ENCODE peak calls at places on chromosomes 4 and X, in seven cellular contexts. One of them, this sample, is unnamed.
A peak's percentile ranks its signal among the peaks of the same experiment; 100 is the strongest.

GRCh38 chrX:134734343-134735001 is 76.2 kb upstream of the PLAC1 start:
- DNase-seq in K562: no peak
- DNase-seq in HCT116: no peak
- DNase-seq in SK-N-SH: peak; percentile 29
- DNase-seq in H1: no peak
- DNase-seq in GM12878: no peak
- DNase-seq in HepG2: no peak
- DNase-seq in this sample: no peak

GRCh38 chrX:25941559-25942250 is 196.4 kb upstream of the MAGEB18 start:
- DNase-seq in K562: no peak
- DNase-seq in HCT116: no peak
- DNase-seq in SK-N-SH: no peak
- DNase-seq in H1: no peak
- DNase-seq in GM12878: no peak
- DNase-seq in HepG2: no peak
- DNase-seq in this sample: no peak

GRCh38 chrX:24355095-24355494 is 5.3 kb upstream of the SUPT20HL1 start:
- DNase-seq in K562: no peak
- DNase-seq in HCT116: no peak
- DNase-seq in SK-N-SH: no peak
- DNase-seq in H1: no peak
- DNase-seq in GM12878: no peak
- DNase-seq in HepG2: no peak
- DNase-seq in this sample: no peak

GRCh38 chr4:73599182-73599581 is 21.1 kb downstream of the RASSF6 start:
- DNase-seq in K562: peak; percentile 30
- DNase-seq in HCT116: peak; percentile 38
- DNase-seq in SK-N-SH: no peak
- DNase-seq in H1: peak; percentile 52
- DNase-seq in GM12878: no peak
- DNase-seq in HepG2: peak; percentile 95
- DNase-seq in this sample: no peak

GRCh38 chr4:6910340-6910959 is 824 bp downstream of the TBC1D14 start:
- DNase-seq in K562: peak; percentile 68
- DNase-seq in HCT116: no peak
- DNase-seq in SK-N-SH: peak; percentile 51
- DNase-seq in H1: no peak
- DNase-seq in GM12878: no peak
- DNase-seq in HepG2: no peak
- DNase-seq in this sample: no peak

GRCh38 chr4:147724468-147725201 is 7.3 kb upstream of the ARHGAP10 start:
- DNase-seq in K562: no peak
- DNase-seq in HCT116: no peak
- DNase-seq in SK-N-SH: no peak
- DNase-seq in H1: peak; percentile 37
- DNase-seq in GM12878: no peak
- DNase-seq in HepG2: no peak
- DNase-seq in this sample: no peak

GRCh38 chr4:38759077-38759789 is 23.6 kb downstream of the TLR10 start:
- DNase-seq in K562: peak; percentile 48
- DNase-seq in HCT116: no peak
- DNase-seq in SK-N-SH: peak; percentile 58
- DNase-seq in H1: peak; percentile 79
- DNase-seq in GM12878: peak; percentile 77
- DNase-seq in HepG2: peak; percentile 39
- DNase-seq in this sample: no peak

GRCh38 chr4:101242441-101242840 is 104.9 kb downstream of the PPP3CA start:
- DNase-seq in K562: no peak
- DNase-seq in HCT116: no peak
- DNase-seq in SK-N-SH: no peak
- DNase-seq in H1: no peak
- DNase-seq in GM12878: no peak
- DNase-seq in HepG2: no peak
- DNase-seq in this sample: no peak

GRCh38 chr4:21664355-21664754 is 284.2 kb downstream of the KCNIP4 start:
- DNase-seq in K562: no peak
- DNase-seq in HCT116: no peak
- DNase-seq in SK-N-SH: no peak
- DNase-seq in H1: no peak
- DNase-seq in GM12878: no peak
- DNase-seq in HepG2: no peak
- DNase-seq in this sample: no peak

GRCh38 chrX:121902463-121902862 is 855.1 kb downstream of the GLUD2 start:
- DNase-seq in K562: no peak
- DNase-seq in HCT116: no peak
- DNase-seq in SK-N-SH: no peak
- DNase-seq in H1: no peak
- DNase-seq in GM12878: peak; percentile 12
- DNase-seq in HepG2: no peak
- DNase-seq in this sample: no peak

GRCh38 chrX:150841466-150842197 is 56.8 kb downstream of the CD99L2 start:
- DNase-seq in K562: no peak
- DNase-seq in HCT116: no peak
- DNase-seq in SK-N-SH: no peak
- DNase-seq in H1: no peak
- DNase-seq in GM12878: no peak
- DNase-seq in HepG2: no peak
- DNase-seq in this sample: no peak

GRCh38 chr4:68498413-68499007 is 51.2 kb downstream of the TMPRSS11E start:
- DNase-seq in K562: peak; percentile 27
- DNase-seq in HCT116: peak; percentile 53
- DNase-seq in SK-N-SH: peak; percentile 33
- DNase-seq in H1: peak; percentile 65
- DNase-seq in GM12878: peak; percentile 30
- DNase-seq in HepG2: peak; percentile 78
- DNase-seq in this sample: peak; percentile 39

GRCh38 chr4:19429684-19430083 is 822.0 kb upstream of the SLIT2 start:
- DNase-seq in K562: no peak
- DNase-seq in HCT116: no peak
- DNase-seq in SK-N-SH: no peak
- DNase-seq in H1: no peak
- DNase-seq in GM12878: no peak
- DNase-seq in HepG2: no peak
- DNase-seq in this sample: peak; percentile 84

GRCh38 chrX:154094833-154095232 is 2.7 kb downstream of the MECP2 start:
- DNase-seq in K562: no peak
- DNase-seq in HCT116: no peak
- DNase-seq in SK-N-SH: no peak
- DNase-seq in H1: no peak
- DNase-seq in GM12878: no peak
- DNase-seq in HepG2: no peak
- DNase-seq in this sample: no peak

GRCh38 chr4:8200302-8200975 is 1.3 kb downstream of the SH3TC1 start:
- DNase-seq in K562: peak; percentile 51
- DNase-seq in HCT116: no peak
- DNase-seq in SK-N-SH: no peak
- DNase-seq in H1: no peak
- DNase-seq in GM12878: no peak
- DNase-seq in HepG2: no peak
- DNase-seq in this sample: no peak

GRCh38 chr4:8199594-8200301 is 658 bp downstream of the SH3TC1 start:
- DNase-seq in K562: no peak
- DNase-seq in HCT116: no peak
- DNase-seq in SK-N-SH: no peak
- DNase-seq in H1: no peak
- DNase-seq in GM12878: no peak
- DNase-seq in HepG2: no peak
- DNase-seq in this sample: no peak

GRCh38 chr4:8197521-8197920 is 1.6 kb upstream of the SH3TC1 start:
- DNase-seq in K562: no peak
- DNase-seq in HCT116: no peak
- DNase-seq in SK-N-SH: no peak
- DNase-seq in H1: no peak
- DNase-seq in GM12878: no peak
- DNase-seq in HepG2: no peak
- DNase-seq in this sample: no peak

GRCh38 chr4:8198206-8198905 is 734 bp upstream of the SH3TC1 start:
- DNase-seq in K562: no peak
- DNase-seq in HCT116: no peak
- DNase-seq in SK-N-SH: no peak
- DNase-seq in H1: no peak
- DNase-seq in GM12878: peak; percentile 30
- DNase-seq in HepG2: no peak
- DNase-seq in this sample: no peak

DNA sequence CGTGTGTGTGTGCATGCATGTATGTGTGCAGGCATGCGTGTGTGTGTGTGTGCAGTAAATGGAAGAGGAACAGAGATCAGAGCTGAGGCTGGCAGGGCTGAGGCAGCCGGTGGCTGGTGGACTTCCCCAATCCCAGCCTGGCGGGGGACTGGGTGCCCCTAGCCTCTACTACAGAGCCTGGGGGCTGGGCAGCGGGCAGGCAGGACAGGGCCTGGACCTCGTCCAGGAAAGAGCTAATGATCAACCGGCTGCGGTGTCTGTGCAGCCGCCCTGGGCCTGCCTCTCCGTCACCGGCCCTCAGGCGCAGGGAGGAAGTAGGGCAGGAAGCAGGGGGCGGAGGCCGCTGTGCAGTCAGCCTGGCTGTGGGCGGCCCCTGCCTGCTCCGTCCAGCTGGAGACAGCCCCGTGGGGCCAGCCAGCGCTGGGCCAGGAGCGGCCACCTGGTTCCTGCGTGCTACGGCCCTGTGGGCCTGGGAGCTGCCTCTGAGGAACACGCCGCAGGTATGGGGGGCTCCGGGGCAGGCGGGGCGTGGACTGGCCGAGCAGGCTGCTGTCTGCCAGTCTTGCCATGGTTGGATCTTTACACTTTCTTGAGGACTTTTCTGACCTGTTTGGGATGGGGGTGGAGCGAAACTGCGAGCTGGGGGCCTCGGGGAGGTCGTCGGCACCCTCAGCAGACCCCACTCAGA is at the start of gene SH3TC1:
- DNase-seq in K562: peak; percentile 70
- DNase-seq in HCT116: peak; percentile 46
- DNase-seq in SK-N-SH: peak; percentile 97
- DNase-seq in H1: no peak
- DNase-seq in GM12878: peak; percentile 68
- DNase-seq in HepG2: peak; percentile 86
- DNase-seq in this sample: no peak
- H3K9ac ChIP-seq in K562: no peak within 1 kb of the TSS
- H3K9ac ChIP-seq in HCT116: peak within 1 kb of the TSS; percentile 66
- H3K9ac ChIP-seq in SK-N-SH: peak within 1 kb of the TSS; percentile 69
- H3K9ac ChIP-seq in H1: no peak within 1 kb of the TSS
- H3K9ac ChIP-seq in GM12878: peak within 1 kb of the TSS; percentile 91
- H3K9ac ChIP-seq in HepG2: peak within 1 kb of the TSS; percentile 92
- H3K9ac ChIP-seq in this sample: peak within 1 kb of the TSS; percentile 29

GRCh38 chrX:51931761-51932160 is 38.3 kb downstream of the MAGED1 start:
- DNase-seq in K562: no peak
- DNase-seq in HCT116: no peak
- DNase-seq in SK-N-SH: peak; percentile 5
- DNase-seq in H1: no peak
- DNase-seq in GM12878: no peak
- DNase-seq in HepG2: no peak
- DNase-seq in this sample: no peak
- TF ChIP-seq YY1 in K562: no peak
- TF ChIP-seq YY1 in HCT116: no peak
- TF ChIP-seq YY1 in SK-N-SH: no peak
- TF ChIP-seq YY1 in H1: no peak
- TF ChIP-seq YY1 in GM12878: no peak
- TF ChIP-seq YY1 in HepG2: no peak
- TF ChIP-seq YY1 in this sample: no peak

DNA sequence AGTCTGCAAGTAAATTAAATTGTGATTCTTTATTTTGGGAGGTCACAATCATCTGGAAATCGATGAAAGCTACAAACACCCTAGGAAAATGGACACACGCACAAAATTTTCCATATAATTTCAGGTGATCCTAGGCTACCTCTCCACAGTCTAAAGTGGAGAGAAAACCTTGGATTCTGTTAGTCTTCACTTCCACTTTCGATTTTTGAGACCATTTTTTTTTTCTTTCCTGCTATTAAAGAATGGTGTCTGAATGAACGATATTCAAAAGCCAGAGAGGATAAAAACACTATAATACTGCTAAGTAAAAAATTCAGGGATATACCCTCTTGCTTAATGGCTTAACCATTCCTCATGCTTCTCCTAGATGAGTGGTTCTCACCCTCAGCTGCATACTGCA is 1.7 kb downstream of the FBXL5 start:
- DNase-seq in K562: no peak
- DNase-seq in HCT116: no peak
- DNase-seq in SK-N-SH: no peak
- DNase-seq in H1: no peak
- DNase-seq in GM12878: no peak
- DNase-seq in HepG2: no peak
- DNase-seq in this sample: no peak
- H3K9ac ChIP-seq in K562: peak overlapping the region; percentile 82
- H3K9ac ChIP-seq in HCT116: peak overlapping the region; percentile 77
- H3K9ac ChIP-seq in SK-N-SH: peak overlapping the region; percentile 87
- H3K9ac ChIP-seq in H1: no peak overlapping the region
- H3K9ac ChIP-seq in GM12878: peak overlapping the region; percentile 89
- H3K9ac ChIP-seq in HepG2: peak overlapping the region; percentile 87
- H3K9ac ChIP-seq in this sample: peak overlapping the region; percentile 99

GRCh38 chr4:45668086-45668485 is 455.8 kb downstream of the GABRG1 start:
- DNase-seq in K562: no peak
- DNase-seq in HCT116: no peak
- DNase-seq in SK-N-SH: no peak
- DNase-seq in H1: no peak
- DNase-seq in GM12878: no peak
- DNase-seq in HepG2: no peak
- DNase-seq in this sample: no peak
- TF ChIP-seq YY1 in K562: no peak
- TF ChIP-seq YY1 in HCT116: no peak
- TF ChIP-seq YY1 in SK-N-SH: no peak
- TF ChIP-seq YY1 in H1: no peak
- TF ChIP-seq YY1 in GM12878: no peak
- TF ChIP-seq YY1 in HepG2: no peak
- TF ChIP-seq YY1 in this sample: no peak

This sample was measured in NT2/D1.